ENCODE peak calls at places on chromosomes 12 and 14, in nine cellular contexts. M, P, V, Z, N, X, T, H and R are unnamed samples.

GRCh38 chr12:29131539-29131938 is 17.5 kb upstream of the FAR2 start:
- DNase-seq in M (no peak), P (no peak), V (peak), Z (peak), N (no peak), X (no peak), T (no peak), H (peak), R (no peak)

GRCh38 chr12:52082988-52083637 is 3.6 kb downstream of the SMIM41 start:
- DNase-seq in M (peak), P (peak), V (peak), Z (peak), N (peak), X (peak), T (peak), H (peak), R (peak)

GRCh38 chr12:42372154-42372791 is 46.3 kb downstream of the PPHLN1 start:
- DNase-seq in M (no peak), P (peak), V (peak), Z (peak), N (peak), X (peak), T (no peak), H (peak), R (no peak)

GRCh38 chr12:77615331-77615730 is 215.4 kb upstream of the NAV3 start:
- DNase-seq in M (no peak), P (no peak), V (peak), Z (peak), N (peak), X (no peak), T (no peak), H (peak), R (no peak)

GRCh38 chr12:44716681-44717080 is 159.4 kb downstream of the NELL2 start:
- DNase-seq in M (no peak), P (no peak), V (no peak), Z (no peak), N (no peak), X (no peak), T (no peak), H (no peak), R (no peak)

GRCh38 chr14:104293851-104294627 is 155.7 kb downstream of the KIF26A start:
- DNase-seq in M (peak), P (no peak), V (no peak), Z (no peak), N (peak), X (no peak), T (no peak), H (no peak), R (no peak)

GRCh38 chr14:66490143-66491111 is 4.3 kb downstream of the CCDC196 start:
- DNase-seq in M (no peak), P (no peak), V (no peak), Z (peak), N (no peak), X (no peak), T (no peak), H (no peak), R (no peak)

GRCh38 chr12:32444895-32445294 is 45.5 kb downstream of the FGD4 start:
- DNase-seq in M (no peak), P (no peak), V (peak), Z (no peak), N (peak), X (no peak), T (no peak), H (peak), R (no peak)

GRCh38 chr12:53047221-53048032 is 2.4 kb upstream of the TNS2 start:
- DNase-seq in M (peak), P (peak), V (peak), Z (peak), N (peak), X (peak), T (peak), H (peak), R (peak)

GRCh38 chr12:91202390-91202789 is 19.8 kb upstream of the DCN start:
- DNase-seq in M (no peak), P (no peak), V (no peak), Z (no peak), N (no peak), X (no peak), T (no peak), H (no peak), R (no peak)

GRCh38 chr12:88207921-88208640 is 66.0 kb downstream of the TMTC3 start:
- DNase-seq in M (no peak), P (no peak), V (peak), Z (peak), N (no peak), X (no peak), T (no peak), H (peak), R (no peak)